ENCODE peak calls at places on chromosomes 1 and 21, in nine cellular contexts. D, K, O, W, X, R, J, S and B are unnamed samples. For H3K4me1, the result is how much of the 10 kb centered on the place peaks cover.

GRCh38 chr1:95252422-95252821 is 18.4 kb downstream of the RWDD3 start:
- DNase-seq in D (no peak), K (no peak), S (no peak), O (no peak), R (no peak), J (no peak), W (no peak), X (no peak), B (no peak)

GRCh38 chr21:45264146-45264918 is 23.4 kb downstream of the POFUT2 start:
- DNase-seq in R (no peak), K (peak), W (no peak), X (no peak), O (no peak), S (peak), D (no peak), J (peak), B (peak)

GRCh38 chr1:70034403-70034802 is 171.0 kb downstream of the LRRC40 start:
- DNase-seq in W (no peak), R (peak), K (no peak), S (no peak), D (no peak), J (no peak), X (peak), O (no peak), B (no peak)

GRCh38 chr1:171266930-171267329 is 18.6 kb downstream of the FMO1 start:
- DNase-seq in J (no peak), D (no peak), W (no peak), X (no peak), S (no peak), K (no peak), O (no peak), R (no peak), B (no peak)

GRCh38 chr1:232471250-232471649 is 158.7 kb downstream of the SIPA1L2 start:
- DNase-seq in S (no peak), R (peak), O (no peak), W (no peak), D (no peak), J (no peak), K (no peak), X (no peak), B (no peak)

GRCh38 chr1:117260761-117261462 is 50.2 kb upstream of the VTCN1 start:
- DNase-seq in X (no peak), O (no peak), W (no peak), J (no peak), R (no peak), D (no peak), K (no peak), S (no peak), B (no peak)

GRCh38 chr1:1069711-1070676 is 4.1 kb downstream of the RNF223 start:
- DNase-seq in D (no peak), J (no peak), X (peak), S (no peak), R (peak), K (no peak), O (no peak), W (no peak), B (no peak)

GRCh38 chr1:22114083-22115012 is 28.5 kb downstream of the WNT4 start:
- DNase-seq in R (no peak), W (no peak), J (peak), O (no peak), D (no peak), S (no peak), X (peak), K (no peak), B (no peak)

GRCh38 chr1:1429671-1430073 is 5.8 kb upstream of the VWA1 start:
- DNase-seq in X (peak), K (no peak), O (no peak), J (no peak), R (no peak), D (no peak), W (no peak), S (no peak), B (no peak)

GRCh38 chr1:94727846-94728715 is 92.1 kb upstream of the SLC44A3 start:
- DNase-seq in K (no peak), O (no peak), S (peak), J (peak), W (no peak), R (peak), X (peak), D (no peak), B (no peak)

GRCh38 chr1:33805988-33806387 is 57.9 kb upstream of the HMGB4 start:
- DNase-seq in W (no peak), J (no peak), R (no peak), X (no peak), O (no peak), D (no peak), S (no peak), K (no peak), B (no peak)

GRCh38 chr1:243740255-243740999 is 109.6 kb downstream of the AKT3 start:
- DNase-seq in J (no peak), S (no peak), D (no peak), O (no peak), W (no peak), R (no peak), X (peak), K (no peak), B (no peak)

GRCh38 chr1:234660536-234661133 is 50.7 kb upstream of the IRF2BP2 start:
- DNase-seq in J (no peak), S (peak), R (no peak), K (no peak), X (no peak), O (no peak), D (no peak), W (no peak), B (no peak)

GRCh38 chr1:68231627-68232303 is 558 bp downstream of the WLS start:
- DNase-seq in X (peak), W (peak), S (peak), O (no peak), J (peak), K (peak), D (peak), R (peak), B (no peak)

GRCh38 chr21:26686278-26686677 is 113.2 kb upstream of the CYYR1 start:
- DNase-seq in R (peak), O (peak), J (no peak), S (no peak), D (no peak), X (peak), W (no peak), K (no peak), B (peak)

GRCh38 chr1:54304518-54304917 is 101.7 kb downstream of the SSBP3 start:
- DNase-seq in S (no peak), W (no peak), D (no peak), J (no peak), X (no peak), K (no peak), R (no peak), O (no peak), B (no peak)

GRCh38 chr1:54302951-54303843 is 103.0 kb downstream of the SSBP3 start:
- DNase-seq in S (no peak), J (no peak), W (no peak), O (no peak), K (no peak), X (no peak), D (no peak), R (no peak), B (no peak)

GRCh38 chr1:54302549-54302948 is 102.6 kb downstream of the MRPL37 start:
- DNase-seq in R (no peak), X (no peak), J (no peak), D (no peak), S (no peak), K (no peak), O (no peak), W (no peak), B (no peak)

GRCh38 chr1:54307305-54307704 is 98.9 kb downstream of the SSBP3 start:
- DNase-seq in X (no peak), S (no peak), R (no peak), O (no peak), K (no peak), D (no peak), W (no peak), J (no peak), B (no peak)

GRCh38 chr1:54305906-54306514 is 100.2 kb downstream of the SSBP3 start:
- DNase-seq in O (no peak), S (no peak), R (no peak), W (no peak), D (no peak), K (no peak), J (no peak), X (no peak), B (no peak)
- H3K4me1 ChIP-seq in O (under half), S (under half), R (under half), W (half or more), D (under half), K (under half), J (under half), X (under half), B (under half)

GRCh38 chr1:6485937-6486250 is 5.6 kb downstream of the PLEKHG5 start:
- DNase-seq in S (no peak), J (no peak), R (no peak), K (no peak), W (no peak), D (no peak), X (no peak), O (no peak), B (no peak)

GRCh38 chr1:6483761-6484117 is 7.7 kb downstream of the PLEKHG5 start:
- DNase-seq in O (no peak), X (no peak), S (no peak), R (no peak), W (no peak), J (no peak), K (no peak), D (no peak), B (no peak)

GRCh38 chr1:6485140-6485936 is 6.1 kb downstream of the PLEKHG5 start:
- DNase-seq in D (no peak), S (no peak), W (peak), K (no peak), R (no peak), O (no peak), X (no peak), J (no peak), B (no peak)

GRCh38 chr1:6483010-6483760 is 8.3 kb downstream of the PLEKHG5 start:
- DNase-seq in J (no peak), R (no peak), O (no peak), K (peak), D (no peak), S (no peak), W (no peak), X (no peak), B (no peak)

DNA sequence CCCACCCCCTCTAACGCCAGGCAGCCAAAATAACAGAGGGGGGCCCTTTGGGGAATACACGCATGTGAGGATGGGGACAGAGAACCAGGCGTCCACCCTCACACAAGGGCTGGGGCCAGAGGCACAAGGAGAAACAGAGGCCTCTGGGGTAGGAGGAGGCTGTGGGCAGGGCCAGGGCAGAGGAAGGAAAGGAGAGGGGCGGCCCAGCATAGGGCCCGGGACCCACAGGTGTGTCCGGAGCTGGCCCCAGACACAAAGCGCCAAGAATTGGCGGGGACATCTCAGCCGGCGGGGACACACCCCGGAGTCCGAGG is 6.7 kb downstream of the PLEKHG5 start:
- DNase-seq in J (no peak), X (no peak), K (no peak), W (no peak), D (no peak), R (no peak), O (no peak), S (no peak), B (no peak)
- H3K4me3 ChIP-seq in J (peak), X (peak), K (peak), W (peak), D (peak), R (peak), O (no peak), S (no peak), B (no peak)

GRCh38 chr1:9720785-9721605 is 69.5 kb downstream of the PIK3CD start:
- DNase-seq in D (no peak), K (no peak), X (no peak), W (no peak), S (no peak), O (no peak), R (no peak), J (no peak), B (no peak)
- H3K4me1 ChIP-seq in D (under half), K (under half), X (under half), W (under half), S (under half), O (under half), R (under half), J (under half), B (under half)

DNA sequence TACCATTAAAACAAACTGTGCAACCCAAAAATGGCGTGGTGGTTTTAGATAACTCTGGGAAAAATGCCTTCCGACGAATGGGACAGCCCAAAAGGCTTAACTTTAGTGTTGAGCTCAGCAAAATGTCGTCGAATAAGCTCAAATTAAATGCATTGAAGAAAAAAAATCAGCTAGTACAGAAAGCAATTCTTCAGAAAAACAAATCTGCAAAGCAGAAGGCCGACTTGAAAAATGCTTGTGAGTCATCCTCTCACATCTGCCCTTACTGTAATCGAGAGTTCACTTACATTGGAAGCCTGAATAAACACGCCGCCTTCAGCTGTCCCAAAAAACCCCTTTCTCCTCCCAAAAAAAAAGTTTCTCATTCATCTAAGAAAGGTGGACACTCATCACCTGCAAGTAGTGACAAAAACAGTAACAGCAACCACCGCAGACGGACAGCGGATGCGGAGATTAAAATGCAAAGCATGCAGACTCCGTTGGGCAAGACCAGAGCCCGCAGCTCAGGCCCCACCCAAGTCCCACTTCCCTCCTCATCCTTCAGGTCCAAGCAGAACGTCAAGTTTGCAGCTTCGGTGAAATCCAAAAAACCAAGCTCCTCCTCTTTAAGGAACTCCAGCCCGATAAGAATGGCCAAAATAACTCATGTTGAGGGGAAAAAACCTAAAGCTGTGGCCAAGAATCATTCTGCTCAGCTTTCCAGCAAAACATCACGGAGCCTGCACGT is 82.1 kb downstream of the PRDM2 start:
- DNase-seq in K (no peak), S (no peak), R (no peak), X (peak), J (no peak), W (no peak), O (no peak), D (no peak), B (no peak)
- H3K4me3 ChIP-seq in K (no peak), S (no peak), R (no peak), X (no peak), J (no peak), W (no peak), O (no peak), D (peak), B (no peak)

DNA sequence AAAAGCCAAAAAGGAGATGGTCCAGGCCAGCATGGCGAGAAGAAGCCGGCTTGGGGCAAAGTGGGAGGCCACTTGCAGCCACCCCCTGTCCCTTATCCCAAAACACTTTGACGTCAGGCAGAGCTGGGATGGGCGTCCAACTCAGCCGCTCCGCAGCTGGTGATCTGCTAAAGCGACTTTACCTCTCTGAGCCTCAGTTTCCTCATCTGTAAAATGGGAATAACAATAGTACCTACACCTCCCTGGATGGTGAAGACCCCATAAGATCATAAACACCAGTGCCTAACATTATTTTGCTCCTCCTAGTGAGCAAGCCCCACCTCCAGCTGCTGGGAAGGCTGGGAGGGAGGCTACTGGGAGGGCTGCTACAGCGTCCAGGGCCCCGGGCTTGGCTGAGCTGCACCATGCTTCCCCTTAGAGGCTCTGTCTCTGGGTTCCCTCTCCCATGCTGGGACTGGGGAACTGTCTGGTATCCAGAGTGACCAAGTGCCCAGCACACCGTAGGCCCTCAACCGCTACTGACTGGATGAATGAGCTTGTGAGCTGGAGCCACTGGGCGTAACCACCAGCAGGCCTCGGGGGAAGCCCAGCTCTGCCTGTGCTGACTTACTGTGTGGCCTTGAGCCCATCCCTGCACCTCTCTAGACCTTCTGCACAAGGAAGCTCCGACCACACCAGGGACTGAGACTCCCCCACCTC is 18.3 kb downstream of the IFFO2 start:
- DNase-seq in O (no peak), W (no peak), D (no peak), R (no peak), K (no peak), S (peak), X (no peak), J (no peak), B (no peak)
- H3K4me1 ChIP-seq in O (under half), W (under half), D (under half), R (under half), K (under half), S (under half), X (under half), J (under half), B (under half)

DNA sequence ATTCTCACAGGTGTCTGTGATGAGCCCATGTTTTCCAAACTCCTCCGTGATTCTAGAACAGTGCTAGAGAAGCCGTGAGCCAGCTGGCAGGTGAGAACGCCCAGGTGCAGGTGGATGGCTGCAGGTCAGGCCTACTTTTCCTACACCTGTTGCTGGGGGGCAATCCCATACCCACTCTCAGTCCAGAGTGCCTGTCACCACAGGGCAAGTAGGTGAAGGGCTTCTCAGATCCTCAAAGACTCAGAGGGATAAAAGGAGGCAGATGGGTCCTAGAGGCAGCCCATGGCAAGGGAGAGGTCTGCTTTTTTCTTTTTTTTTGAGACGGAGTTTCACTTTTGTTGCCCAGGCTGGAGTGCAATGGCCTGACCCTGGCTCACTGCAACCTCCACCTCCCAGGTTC is 50.7 kb upstream of the H6PD start:
- DNase-seq in X (no peak), J (no peak), S (no peak), W (no peak), R (no peak), K (no peak), D (no peak), O (no peak), B (no peak)
- H3K4me3 ChIP-seq in X (peak), J (no peak), S (no peak), W (peak), R (no peak), K (no peak), D (no peak), O (no peak), B (no peak)

GRCh38 chr1:27885114-27885528 is 12.8 kb downstream of the THEMIS2 start:
- DNase-seq in W (no peak), K (no peak), O (no peak), J (no peak), D (no peak), S (no peak), X (no peak), R (no peak), B (no peak)

GRCh38 chr1:27885620-27886352 is 13.4 kb downstream of the THEMIS2 start:
- DNase-seq in X (no peak), J (no peak), D (no peak), R (no peak), S (no peak), O (no peak), K (no peak), W (no peak), B (no peak)

GRCh38 chr1:27886744-27887143 is 14.4 kb downstream of the THEMIS2 start:
- DNase-seq in O (no peak), W (no peak), J (no peak), S (no peak), K (no peak), X (no peak), D (no peak), R (no peak), B (no peak)

GRCh38 chr1:27887215-27888035 is 15.1 kb downstream of the THEMIS2 start:
- DNase-seq in K (no peak), S (no peak), J (no peak), W (no peak), R (no peak), D (no peak), X (no peak), O (peak), B (peak)

GRCh38 chr1:27886353-27886679 is 14.0 kb downstream of the THEMIS2 start:
- DNase-seq in X (no peak), S (no peak), W (no peak), O (no peak), R (no peak), K (no peak), J (no peak), D (no peak), B (no peak)
- H3K4me1 ChIP-seq in X (under half), S (under half), W (under half), O (under half), R (under half), K (under half), J (under half), D (under half), B (under half)